ENCODE peak calls at places on chromosomes 4 and X, in nine cellular contexts. A, W, J, E, M, F, U, I and B are unnamed samples.

GRCh38 chr4:148261861-148262260 is 180.4 kb downstream of the NR3C2 start:
- DNase-seq in A (no peak), W (no peak), J (no peak), E (no peak), M (no peak), F (peak), U (no peak), I (no peak), B (no peak)

GRCh38 chr4:87420431-87420830 is 1.9 kb upstream of the NUDT9 start:
- DNase-seq in A (no peak), W (no peak), J (no peak), E (no peak), M (no peak), F (no peak), U (no peak), I (no peak), B (no peak)

GRCh38 chrX:8971116-8971515 is 62.8 kb downstream of the FAM9B start:
- DNase-seq in A (no peak), W (peak), J (peak), E (peak), M (peak), F (peak), U (no peak), I (no peak), B (no peak)

GRCh38 chr4:126955292-126956191 is 677.2 kb upstream of the INTU start:
- DNase-seq in A (no peak), W (no peak), J (no peak), E (no peak), M (no peak), F (no peak), U (no peak), I (no peak), B (no peak)

GRCh38 chrX:96407043-96407442 is 277.6 kb upstream of the DIAPH2 start:
- DNase-seq in A (no peak), W (no peak), J (peak), E (peak), M (peak), F (peak), U (no peak), I (no peak), B (no peak)

GRCh38 chr4:147787204-147787603 is 55.3 kb downstream of the ARHGAP10 start:
- DNase-seq in A (no peak), W (no peak), J (no peak), E (no peak), M (no peak), F (peak), U (no peak), I (no peak), B (no peak)

GRCh38 chrX:105299286-105299685 is 78.8 kb upstream of the TEX13A start:
- DNase-seq in A (no peak), W (no peak), J (no peak), E (no peak), M (no peak), F (no peak), U (no peak), I (no peak), B (no peak)

GRCh38 chrX:9114245-9114644 is 80.3 kb upstream of the FAM9B start:
- DNase-seq in A (no peak), W (no peak), J (no peak), E (no peak), M (peak), F (no peak), U (no peak), I (no peak), B (no peak)

GRCh38 chr4:4606321-4606720 is 64.5 kb upstream of the STX18 start:
- DNase-seq in A (no peak), W (no peak), J (no peak), E (no peak), M (peak), F (peak), U (no peak), I (no peak), B (no peak)

GRCh38 chrX:47191331-47191730 is 2.3 kb upstream of the UBA1 start:
- DNase-seq in A (peak), W (no peak), J (peak), E (peak), M (no peak), F (no peak), U (peak), I (no peak), B (no peak)

GRCh38 chrX:138775501-138775900 is 64.0 kb upstream of the FGF13 start:
- DNase-seq in A (no peak), W (no peak), J (peak), E (peak), M (peak), F (peak), U (no peak), I (no peak), B (no peak)

GRCh38 chrX:19709812-19710518 is 177.4 kb downstream of the SH3KBP1 start:
- DNase-seq in A (no peak), W (no peak), J (peak), E (no peak), M (peak), F (peak), U (no peak), I (no peak), B (no peak)

GRCh38 chrX:134024686-134025377 is 39.4 kb upstream of the GPC3 start:
- DNase-seq in A (no peak), W (no peak), J (no peak), E (no peak), M (no peak), F (no peak), U (no peak), I (no peak), B (no peak)

GRCh38 chr4:86961605-86962295 is 26.9 kb downstream of the AFF1 start:
- DNase-seq in A (no peak), W (peak), J (no peak), E (peak), M (peak), F (peak), U (no peak), I (peak), B (no peak)

GRCh38 chr4:8199594-8200301 is 658 bp downstream of the SH3TC1 start:
- DNase-seq in A (peak), W (no peak), J (peak), E (no peak), M (no peak), F (no peak), U (no peak), I (no peak), B (no peak)

GRCh38 chrX:20285513-20285912 is 18.8 kb upstream of the RPS6KA3 start:
- DNase-seq in A (no peak), W (no peak), J (peak), E (no peak), M (no peak), F (peak), U (no peak), I (no peak), B (no peak)

GRCh38 chr4:3472411-3473141 is 9.5 kb downstream of the DOK7 start:
- DNase-seq in A (no peak), W (no peak), J (no peak), E (no peak), M (no peak), F (no peak), U (no peak), I (no peak), B (no peak)

GRCh38 chr4:2353222-2354107 is 65.0 kb downstream of the ZFYVE28 start:
- DNase-seq in A (peak), W (peak), J (no peak), E (no peak), M (no peak), F (no peak), U (no peak), I (peak), B (no peak)

GRCh38 chrX:30530591-30530990 is 47.0 kb downstream of the TASL start:
- DNase-seq in A (no peak), W (no peak), J (peak), E (no peak), M (no peak), F (peak), U (no peak), I (no peak), B (no peak)

GRCh38 chr4:168864831-168865541 is 145.1 kb downstream of the CBR4 start:
- DNase-seq in A (no peak), W (no peak), J (no peak), E (peak), M (no peak), F (peak), U (no peak), I (no peak), B (no peak)

GRCh38 chr4:151238477-151238876 is 38.5 kb upstream of the PRSS48 start:
- DNase-seq in A (no peak), W (no peak), J (no peak), E (no peak), M (peak), F (peak), U (no peak), I (no peak), B (no peak)

GRCh38 chr4:182877326-182877883 is 39.8 kb downstream of the DCTD start:
- DNase-seq in A (no peak), W (no peak), J (no peak), E (no peak), M (no peak), F (no peak), U (no peak), I (no peak), B (no peak)

GRCh38 chr4:41362647-41363383 is 106.1 kb downstream of the UCHL1 start:
- DNase-seq in A (no peak), W (peak), J (no peak), E (no peak), M (no peak), F (no peak), U (no peak), I (no peak), B (no peak)

GRCh38 chr4:107619065-107619464 is 101.0 kb downstream of the PAPSS1 start:
- DNase-seq in A (no peak), W (no peak), J (no peak), E (no peak), M (no peak), F (peak), U (no peak), I (no peak), B (no peak)

GRCh38 chrX:67585401-67585800 is 41.6 kb downstream of the AR start:
- DNase-seq in A (no peak), W (no peak), J (peak), E (no peak), M (no peak), F (peak), U (no peak), I (no peak), B (no peak)

GRCh38 chr4:109701566-109702399 is 1.5 kb downstream of the CASP6 start:
- DNase-seq in A (no peak), W (no peak), J (peak), E (no peak), M (no peak), F (no peak), U (no peak), I (no peak), B (no peak)

GRCh38 chrX:46965125-46965758 is 53.0 kb downstream of the JADE3 start:
- DNase-seq in A (no peak), W (no peak), J (peak), E (peak), M (no peak), F (peak), U (no peak), I (no peak), B (no peak)

GRCh38 chr4:176359590-176359989 is 39.8 kb downstream of the SPCS3 start:
- DNase-seq in A (no peak), W (no peak), J (no peak), E (no peak), M (no peak), F (peak), U (no peak), I (no peak), B (no peak)

GRCh38 chr4:127251423-127251822 is 381.3 kb upstream of the INTU start:
- DNase-seq in A (no peak), W (no peak), J (peak), E (peak), M (no peak), F (peak), U (no peak), I (no peak), B (no peak)

GRCh38 chrX:1389181-1389992 is 2.5 kb downstream of the SLC25A6 start:
- DNase-seq in A (no peak), W (no peak), J (no peak), E (no peak), M (no peak), F (no peak), U (no peak), I (no peak), B (no peak)

GRCh38 chr4:53119685-53120084 is 246.2 kb downstream of the SCFD2 start:
- DNase-seq in A (no peak), W (no peak), J (peak), E (no peak), M (no peak), F (peak), U (no peak), I (no peak), B (no peak)

GRCh38 chrX:37746268-37746931 is 33.5 kb upstream of the CYBB start:
- DNase-seq in A (peak), W (no peak), J (peak), E (no peak), M (no peak), F (no peak), U (peak), I (no peak), B (no peak)

GRCh38 chr4:147076179-147076578 is 130.5 kb upstream of the TTC29 start:
- DNase-seq in A (no peak), W (no peak), J (peak), E (peak), M (no peak), F (no peak), U (no peak), I (no peak), B (no peak)

GRCh38 chr4:40887690-40888089 is 137.9 kb downstream of the NSUN7 start:
- DNase-seq in A (no peak), W (peak), J (peak), E (no peak), M (no peak), F (peak), U (no peak), I (no peak), B (no peak)

GRCh38 chr4:95693594-95693993 is 144.8 kb upstream of the UNC5C start:
- DNase-seq in A (no peak), W (peak), J (peak), E (peak), M (peak), F (peak), U (no peak), I (no peak), B (no peak)

GRCh38 chr4:86788826-86789225 is 60.4 kb downstream of the SLC10A6 start:
- DNase-seq in A (no peak), W (no peak), J (no peak), E (no peak), M (no peak), F (no peak), U (no peak), I (no peak), B (no peak)

GRCh38 chrX:40157228-40158035 is 59.7 kb upstream of the BCOR start:
- DNase-seq in A (no peak), W (no peak), J (no peak), E (peak), M (no peak), F (no peak), U (no peak), I (no peak), B (no peak)

GRCh38 chr4:147714575-147715401 is 17.1 kb upstream of the ARHGAP10 start:
- DNase-seq in A (no peak), W (no peak), J (peak), E (no peak), M (no peak), F (peak), U (no peak), I (no peak), B (no peak)

GRCh38 chrX:103357871-103358270 is 1.6 kb downstream of the TCEAL9 start:
- DNase-seq in A (no peak), W (no peak), J (no peak), E (no peak), M (no peak), F (no peak), U (no peak), I (no peak), B (no peak)

GRCh38 chrX:40012039-40012799 is 85.5 kb downstream of the BCOR start:
- DNase-seq in A (peak), W (no peak), J (peak), E (no peak), M (no peak), F (peak), U (no peak), I (peak), B (no peak)